ENCODE peak calls at places on chromosomes 13 and 19, in four cellular contexts. W is HepG2, E is H1, D is K562. U is an unnamed sample.

GRCh38 chr13:97493471-97493870 is 59.5 kb downstream of the RAP2A start:
- DNase-seq in W (no peak), E (no peak), D (no peak), U (no peak)

GRCh38 chr19:14318873-14319272 is 62.4 kb upstream of the ADGRE5 start:
- DNase-seq in W (no peak), E (peak), D (peak), U (no peak)

GRCh38 chr19:18233224-18233825 is 7.1 kb upstream of the PDE4C start:
- DNase-seq in W (peak), E (peak), D (peak), U (peak)

GRCh38 chr19:38056646-38057045 is 149.6 kb downstream of the SIPA1L3 start:
- DNase-seq in W (no peak), E (no peak), D (no peak), U (no peak)

GRCh38 chr13:62838891-62839290 is 1423.2 kb upstream of the PCDH20 start:
- DNase-seq in W (no peak), E (no peak), D (no peak), U (no peak)

GRCh38 chr19:51122112-51122981 is 2.4 kb upstream of the SIGLEC9 start:
- DNase-seq in W (no peak), E (no peak), D (no peak), U (no peak)

GRCh38 chr13:93265800-93266199 is 39.2 kb downstream of the GPC6 start:
- DNase-seq in W (no peak), E (no peak), D (no peak), U (no peak)

GRCh38 chr13:114313061-114313860 is 1.0 kb upstream of the CHAMP1 start:
- DNase-seq in W (no peak), E (no peak), D (no peak), U (peak)

GRCh38 chr13:58985845-58986244 is 1177.9 kb downstream of the DIAPH3 start:
- DNase-seq in W (no peak), E (no peak), D (no peak), U (no peak)

GRCh38 chr19:38735257-38735686 is 9.0 kb downstream of the CAPN12 start:
- DNase-seq in W (no peak), E (peak), D (peak), U (peak)

GRCh38 chr13:45918597-45918996 is 67.0 kb upstream of the SIAH3 start:
- DNase-seq in W (no peak), E (no peak), D (no peak), U (no peak)

GRCh38 chr13:109871018-109871370 is 84.6 kb upstream of the IRS2 start:
- DNase-seq in W (no peak), E (no peak), D (no peak), U (no peak)

GRCh38 chr13:39859898-39860297 is 204.4 kb downstream of the COG6 start:
- DNase-seq in W (no peak), E (no peak), D (no peak), U (no peak)

GRCh38 chr19:56934438-56935090 is 94.0 kb upstream of the PEG3 start:
- DNase-seq in W (peak), E (no peak), D (no peak), U (no peak)

GRCh38 chr19:50638576-50638975 is 1.1 kb downstream of the SYT3 start:
- DNase-seq in W (no peak), E (no peak), D (no peak), U (no peak)

GRCh38 chr13:85277753-85278152 is 521.5 kb downstream of the SLITRK6 start:
- DNase-seq in W (peak), E (no peak), D (no peak), U (peak)

GRCh38 chr13:41196620-41197019 is 2.3 kb upstream of the KBTBD7 start:
- DNase-seq in W (peak), E (no peak), D (no peak), U (no peak)

GRCh38 chr19:17370026-17370587 is 7.0 kb downstream of the PLVAP start:
- DNase-seq in W (no peak), E (no peak), D (no peak), U (no peak)

GRCh38 chr13:23921451-23921888 is 24.2 kb upstream of the C1QTNF9B start:
- DNase-seq in W (peak), E (no peak), D (peak), U (peak)

GRCh38 chr19:48806518-48806817 is 4.4 kb downstream of the BCAT2 start:
- DNase-seq in W (no peak), E (peak), D (peak), U (no peak)

GRCh38 chr19:10379880-10380310 is 477 bp downstream of the TYK2 start:
- DNase-seq in W (no peak), E (no peak), D (peak), U (no peak)

GRCh38 chr13:52850396-52851152 is 2.1 kb upstream of the PCDH8 start:
- DNase-seq in W (peak), E (peak), D (no peak), U (peak)

GRCh38 chr19:32676186-32676894 is 692 bp downstream of the RGS9BP start:
- DNase-seq in W (no peak), E (peak), D (no peak), U (peak)

GRCh38 chr13:31674056-31674455 is 65.3 kb upstream of the RXFP2 start:
- DNase-seq in W (no peak), E (no peak), D (no peak), U (no peak)
- TF ChIP-seq MAFK in W (no peak), E (no peak), D (no peak), U (no peak)

DNA sequence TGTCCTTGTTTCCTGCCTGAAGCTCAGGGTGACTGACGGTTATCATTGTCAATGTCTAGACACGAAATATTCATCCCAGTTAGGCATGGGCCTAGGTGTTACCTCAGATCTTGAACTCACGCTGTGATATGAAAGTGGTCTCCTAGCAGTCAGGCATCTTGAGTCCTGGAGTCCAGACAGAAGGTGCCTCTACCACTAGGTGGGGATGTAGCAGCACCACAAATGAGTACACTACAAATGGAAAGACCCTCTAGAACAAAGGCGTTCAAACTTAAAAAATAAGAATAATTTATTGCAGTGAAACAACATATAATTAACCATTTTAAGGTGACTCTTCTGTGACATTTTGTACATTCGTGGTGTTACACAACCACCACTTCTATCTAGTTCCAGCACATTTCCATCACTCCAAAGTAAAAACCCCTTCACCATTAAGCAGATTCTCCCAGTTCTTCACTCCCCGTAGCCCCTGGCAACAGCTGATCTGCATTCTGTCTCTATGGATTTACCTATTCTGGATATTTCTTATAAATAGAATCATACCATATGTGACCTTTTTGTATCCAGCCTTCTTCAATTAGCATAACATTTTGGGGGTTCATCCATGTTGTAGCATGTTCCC is 11.9 kb upstream of the FRY start:
- DNase-seq in W (peak), E (no peak), D (peak), U (peak)
- TF ChIP-seq PHF8 in W (no peak), E (no peak), D (no peak), U (no peak)

GRCh38 chr13:48159436-48160225 is 64.7 kb upstream of the MED4 start:
- DNase-seq in W (no peak), E (no peak), D (no peak), U (no peak)
- TF ChIP-seq MAFK in W (no peak), E (no peak), D (no peak), U (no peak)

DNA sequence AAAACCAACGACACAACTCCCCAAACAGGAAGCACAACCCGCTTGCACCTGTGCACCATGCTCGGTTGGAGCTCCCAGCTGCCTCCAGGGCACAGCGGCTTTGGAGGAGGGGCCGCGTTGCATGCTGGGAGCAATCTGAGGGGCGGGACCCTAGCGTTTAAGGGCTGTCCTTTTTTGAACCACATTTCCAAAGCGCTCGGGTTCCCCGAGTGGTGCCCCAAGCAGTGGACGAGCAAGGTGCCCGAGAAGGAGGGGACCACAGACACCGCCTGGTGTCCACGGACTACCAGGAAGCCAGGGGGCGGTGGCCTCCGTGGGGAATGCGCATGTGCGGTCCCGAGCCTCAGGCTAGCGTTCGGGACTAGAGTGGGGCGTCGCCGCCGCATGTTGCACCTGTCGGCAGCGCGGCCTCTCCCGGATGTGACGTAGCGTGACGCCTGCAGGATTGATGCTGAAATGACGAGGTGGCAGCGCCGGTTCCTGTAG is 11.9 kb upstream of the ZNF57 start:
- DNase-seq in W (no peak), E (no peak), D (no peak), U (no peak)
- TF ChIP-seq PHF8 in W (no peak), E (no peak), D (no peak), U (no peak)

DNA sequence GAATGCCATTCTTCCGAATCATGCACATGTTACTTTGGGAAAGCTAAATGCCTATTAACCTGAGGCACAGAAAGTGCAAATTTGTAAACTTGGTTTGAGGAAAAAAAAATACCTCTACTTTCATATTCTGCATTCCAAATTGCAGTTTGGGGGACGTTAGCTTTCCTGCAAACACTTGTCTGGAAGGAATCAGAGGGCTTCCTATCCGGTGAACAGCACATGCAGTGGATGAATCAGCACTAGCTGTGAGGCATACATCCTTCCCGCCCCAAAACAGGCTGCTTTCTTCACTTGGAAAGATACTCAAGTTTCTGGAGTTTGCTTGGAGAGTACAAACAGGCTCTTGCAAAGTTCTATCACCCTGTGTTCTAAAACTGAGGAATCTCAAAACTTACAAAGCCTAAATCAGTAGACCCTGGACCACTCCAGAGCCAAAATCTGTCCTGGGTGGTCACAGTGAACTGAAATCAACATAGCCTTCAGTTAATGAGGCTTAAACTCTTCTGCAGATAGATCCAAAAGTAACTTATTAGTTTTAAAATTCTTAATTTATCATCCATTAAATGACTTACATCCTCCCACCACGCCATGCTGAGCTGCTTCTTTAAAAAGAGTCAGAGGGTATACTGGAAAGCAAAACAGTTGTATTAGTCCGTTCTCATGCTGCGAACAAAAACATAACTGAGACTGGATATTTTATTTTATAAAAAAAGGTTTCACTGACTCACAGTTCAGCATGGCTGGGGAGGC is 802.3 kb upstream of the ARGLU1 start:
- DNase-seq in W (no peak), E (no peak), D (no peak), U (no peak)
- TF ChIP-seq MAFK in W (no peak), E (no peak), D (no peak), U (no peak)

DNA sequence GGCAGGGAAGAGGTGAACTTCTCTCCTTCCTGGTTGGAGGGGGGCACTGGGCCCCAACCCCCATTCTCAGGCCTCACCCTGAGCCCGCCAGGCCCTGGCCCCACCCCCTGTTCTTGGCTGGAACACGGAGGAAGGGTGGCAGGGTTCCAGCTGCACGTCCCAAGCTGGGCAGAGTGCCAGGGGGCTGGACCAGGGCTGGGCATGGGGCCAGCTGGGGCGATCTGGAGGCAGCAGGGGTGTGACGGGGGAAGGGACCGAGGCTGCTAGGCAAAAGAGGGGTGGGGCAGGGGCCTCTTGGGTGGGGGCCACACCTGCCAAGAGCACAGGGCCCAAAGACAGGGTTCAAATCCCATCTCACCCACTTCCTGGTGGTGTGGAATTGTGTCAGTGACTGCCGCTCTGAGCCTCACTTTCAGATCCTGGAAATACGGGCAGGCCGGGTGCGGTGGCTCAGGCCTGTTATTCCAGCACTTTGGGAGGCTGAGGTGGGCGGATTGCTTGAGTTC is 2.2 kb downstream of the HIF3A start:
- DNase-seq in W (peak), E (no peak), D (no peak), U (peak)
- TF ChIP-seq PHF8 in W (no peak), E (no peak), D (no peak), U (no peak)

DNA sequence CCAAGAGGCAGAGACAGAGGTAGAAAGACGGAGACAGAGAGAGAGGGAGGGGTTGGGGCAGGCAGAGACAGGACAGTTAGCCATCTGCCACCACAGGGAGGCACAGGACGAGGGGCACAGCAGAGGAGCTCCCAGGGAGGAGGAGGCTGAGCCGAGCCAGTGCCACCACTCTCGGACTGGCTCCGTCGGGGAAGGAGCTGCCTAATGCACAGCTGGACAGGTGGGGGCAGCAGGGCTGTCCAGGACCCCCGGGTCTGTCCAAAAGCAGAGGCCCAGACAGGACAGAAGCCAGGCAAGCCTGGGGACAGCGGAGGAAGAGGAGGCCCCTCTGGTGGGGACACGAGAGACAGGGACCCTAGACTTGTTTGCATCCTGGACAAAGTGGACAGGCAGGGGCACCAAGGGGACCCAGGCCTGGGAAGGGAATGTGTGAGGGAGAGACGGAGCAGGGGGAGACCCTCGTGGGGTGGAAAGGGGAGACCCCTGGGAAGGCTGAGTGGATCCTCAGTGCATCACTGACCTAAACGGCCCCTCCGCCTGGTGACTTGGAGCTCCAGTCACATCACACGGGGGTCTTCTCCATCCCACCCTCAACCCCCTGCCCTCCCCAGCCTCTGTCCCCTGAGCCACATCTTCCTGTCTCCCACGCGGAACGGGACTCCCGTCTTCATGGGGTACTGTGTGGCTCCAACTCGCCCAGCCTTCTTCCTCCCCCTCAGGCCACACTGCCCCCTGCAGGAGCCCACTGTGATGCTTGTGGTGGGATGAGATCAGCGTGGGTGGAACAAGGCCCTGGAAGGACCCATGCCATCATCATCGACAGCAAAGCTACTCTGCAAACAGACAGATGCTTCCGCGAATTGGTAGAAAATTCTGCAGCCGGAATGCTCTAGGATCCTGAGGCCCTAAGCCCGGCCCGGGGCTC is 889 bp downstream of the F10 start:
- DNase-seq in W (peak), E (no peak), D (peak), U (no peak)
- TF ChIP-seq MAFK in W (no peak), E (no peak), D (no peak), U (no peak)

GRCh38 chr13:69755101-69755500 is 352.5 kb upstream of the ATXN8OS start:
- DNase-seq in W (no peak), E (no peak), D (no peak), U (no peak)
- TF ChIP-seq PHF8 in W (no peak), E (no peak), D (no peak), U (no peak)

DNA sequence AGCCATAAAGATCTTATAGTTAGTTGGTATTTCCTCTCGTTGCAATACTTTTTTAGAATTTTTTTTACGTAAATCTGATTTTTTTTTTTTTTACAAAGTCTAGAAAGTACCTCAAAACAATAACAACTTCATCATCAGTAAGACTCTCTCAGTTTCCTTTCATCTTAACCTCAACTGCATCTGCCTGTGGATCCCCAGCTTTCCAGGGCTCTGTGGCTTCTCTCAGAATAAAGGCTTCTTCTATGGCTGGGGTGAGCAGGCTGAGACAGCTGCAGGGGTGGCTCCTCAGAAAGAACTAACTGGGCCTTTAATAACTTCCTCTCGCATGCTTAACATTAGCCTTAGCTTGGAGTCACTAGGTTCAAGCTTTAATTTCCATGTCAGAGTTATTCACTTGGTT is 4.2 kb downstream of the ZNF506 start:
- DNase-seq in W (no peak), E (no peak), D (no peak), U (no peak)
- TF ChIP-seq MAFK in W (no peak), E (no peak), D (no peak), U (no peak)

U was measured in A549.